ENCODE peak calls at places on chromosomes 11 and 22, in nine cellular contexts. Z is esophagus muscularis mucosa; W is fibroblast of lung; S is cardiac muscle cell; D is naive thymus-derived CD4-positive, alpha-beta T cell; G is heart right ventricle; H is Peyer's patch; A is CD4-positive, CD25-positive, alpha-beta regulatory T cell; M is upper lobe of right lung. L is an unnamed sample.
A peak's percentile ranks its signal among the peaks of the same experiment; 100 is the strongest.

GRCh38 chr11:575996-576756 is at the start of gene PHRF1:
- DNase-seq in G (peak; percentile 96), Z (peak; percentile 98), M (peak; percentile 99), D (peak; percentile 95), A (peak; percentile 95), W (peak; percentile 93), S (peak; percentile 95), H (peak; percentile 98), L (peak; percentile 97)

GRCh38 chr22:46465793-46466192 is 71.6 kb downstream of the CELSR1 start:
- DNase-seq in H (no peak), M (peak; percentile 77), G (no peak), Z (no peak), S (no peak), D (no peak), A (no peak), W (no peak), L (no peak)

GRCh38 chr22:44107341-44107740 is 73.4 kb upstream of the PARVG start:
- DNase-seq in S (no peak), W (peak; percentile 59), G (no peak), M (peak; percentile 7), D (no peak), H (no peak), A (peak; percentile 26), Z (no peak), L (no peak)

GRCh38 chr22:21766933-21767462 is 31.4 kb upstream of the YPEL1 start:
- DNase-seq in A (peak; percentile 42), H (peak; percentile 79), G (no peak), Z (no peak), S (no peak), D (no peak), M (peak; percentile 40), W (no peak), L (peak; percentile 61)

GRCh38 chr11:8531982-8532381 is 62.0 kb downstream of the STK33 start:
- DNase-seq in Z (no peak), A (no peak), H (no peak), S (no peak), D (no peak), G (no peak), W (no peak), M (no peak), L (no peak)

GRCh38 chr22:19687561-19688300 is 26.6 kb upstream of the SEPTIN5 start:
- DNase-seq in W (no peak), S (no peak), D (no peak), Z (no peak), H (peak; percentile 43), G (no peak), A (no peak), M (peak; percentile 74), L (no peak)

GRCh38 chr22:46593211-46593676 is 26.9 kb upstream of the GRAMD4 start:
- DNase-seq in S (no peak), W (peak; percentile 30), G (no peak), Z (no peak), H (peak; percentile 82), D (no peak), M (peak; percentile 79), A (no peak), L (no peak)

GRCh38 chr11:125123947-125124633 is 12.7 kb upstream of the TMEM218 start:
- DNase-seq in Z (no peak), H (peak; percentile 75), A (peak; percentile 55), M (peak; percentile 81), G (peak; percentile 49), D (no peak), S (peak; percentile 39), W (peak; percentile 63), L (peak; percentile 20)

GRCh38 chr22:40603088-40603605 is 33.4 kb downstream of the MRTFA start:
- DNase-seq in Z (no peak), H (no peak), D (no peak), M (no peak), S (no peak), G (no peak), A (no peak), W (peak; percentile 87), L (no peak)

GRCh38 chr11:17651061-17651460 is 68.3 kb upstream of the MYOD1 start:
- DNase-seq in Z (no peak), H (no peak), G (no peak), A (no peak), M (no peak), S (no peak), D (no peak), W (no peak), L (no peak)

GRCh38 chr11:77244277-77245014 is 57.0 kb downstream of the GDPD4 start:
- DNase-seq in W (peak; percentile 88), G (no peak), D (no peak), Z (no peak), S (no peak), A (no peak), M (no peak), H (no peak), L (no peak)

GRCh38 chr11:112728288-112728687 is 232.9 kb upstream of the NCAM1 start:
- DNase-seq in W (no peak), S (no peak), M (no peak), H (no peak), G (no peak), Z (peak; percentile 55), A (no peak), D (no peak), L (no peak)

GRCh38 chr11:81494431-81494830 is 1239.2 kb downstream of the FAM181B start:
- DNase-seq in A (no peak), W (no peak), M (no peak), S (no peak), G (no peak), H (no peak), D (no peak), Z (no peak), L (no peak)

GRCh38 chr22:39917776-39918493 is 17.1 kb downstream of the GRAP2 start:
- DNase-seq in M (no peak), S (no peak), W (no peak), H (no peak), A (peak; percentile 69), G (no peak), Z (peak; percentile 86), D (peak; percentile 11), L (no peak)

GRCh38 chr11:34490304-34490703 is 23.3 kb downstream of the ELF5 start:
- DNase-seq in Z (no peak), G (no peak), W (no peak), M (no peak), D (no peak), S (no peak), H (no peak), A (no peak), L (no peak)

DNA sequence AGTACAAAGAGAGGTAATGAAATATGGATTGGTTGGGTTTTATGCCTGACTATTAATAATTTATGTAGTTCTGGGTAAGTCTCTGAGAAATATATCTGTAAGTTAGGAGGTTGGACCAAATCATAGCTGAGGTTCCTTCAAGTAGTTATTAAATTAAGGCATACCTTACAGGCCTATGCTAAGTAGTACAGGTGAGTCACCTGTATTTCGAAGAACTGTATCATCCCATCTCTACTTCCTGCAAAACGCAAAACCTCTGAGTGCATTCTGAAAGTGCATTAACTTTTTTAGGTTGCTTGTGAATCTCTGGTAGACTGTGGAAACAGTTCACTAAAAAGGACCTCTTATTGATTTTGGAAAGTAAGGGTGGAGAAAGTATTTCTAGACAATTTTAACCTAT is 37.1 kb downstream of the APOL5 start:
- DNase-seq in W (no peak), M (no peak), Z (no peak), D (no peak), S (no peak), G (no peak), A (peak; percentile 7), H (no peak), L (no peak)
- H3K27me3 ChIP-seq in W (no peaks in the 10 kb centered on the region), M (no peaks in the 10 kb centered on the region), Z (no peaks in the 10 kb centered on the region), D (no peaks in the 10 kb centered on the region), S (no peaks in the 10 kb centered on the region), G (no peaks in the 10 kb centered on the region), A (peaks cover 4% of the 10 kb centered on the region), H (no peaks in the 10 kb centered on the region), L (no peaks in the 10 kb centered on the region)

GRCh38 chr11:128718064-128718463 is 24.2 kb downstream of the FLI1 start:
- DNase-seq in D (no peak), S (no peak), M (no peak), W (no peak), G (no peak), H (no peak), A (no peak), Z (no peak), L (no peak)

GRCh38 chr11:128716231-128716630 is 22.4 kb downstream of the FLI1 start:
- DNase-seq in W (no peak), Z (no peak), H (no peak), S (no peak), G (peak; percentile 22), A (no peak), D (peak; percentile 69), M (no peak), L (peak; percentile 47)

GRCh38 chr11:128717581-128717980 is 23.7 kb downstream of the FLI1 start:
- DNase-seq in W (no peak), Z (no peak), D (peak; percentile 38), A (peak; percentile 59), G (no peak), M (no peak), H (no peak), S (no peak), L (peak; percentile 45)

GRCh38 chr11:128715691-128716153 is 21.9 kb downstream of the FLI1 start:
- DNase-seq in Z (no peak), H (no peak), D (no peak), G (peak; percentile 35), M (no peak), W (peak; percentile 92), A (no peak), S (no peak), L (no peak)

GRCh38 chr11:128716661-128717210 is 22.9 kb downstream of the FLI1 start:
- DNase-seq in D (peak; percentile 73), Z (no peak), H (peak; percentile 78), S (no peak), W (peak; percentile 90), A (peak; percentile 78), M (no peak), G (no peak), L (peak; percentile 69)
- H3K4me3 ChIP-seq in D (peak overlapping the region; percentile 43), Z (no peak overlapping the region), H (no peak overlapping the region), S (no peak overlapping the region), W (no peak overlapping the region), A (peak overlapping the region; percentile 73), M (no peak overlapping the region), G (peak overlapping the region; percentile 2), L (peak overlapping the region; percentile 30)

GRCh38 chr11:108803781-108804180 is 138.9 kb downstream of the DDX10 start:
- DNase-seq in D (no peak), M (no peak), H (no peak), G (no peak), Z (no peak), A (no peak), W (peak; percentile 75), S (no peak), L (no peak)
- H3K27ac ChIP-seq in D (no peak overlapping the region), M (no peak overlapping the region), H (no peak overlapping the region), G (no peak overlapping the region), Z (no peak overlapping the region), A (no peak overlapping the region), W (no peak overlapping the region), S (no peak overlapping the region), L (no peak overlapping the region)

DNA sequence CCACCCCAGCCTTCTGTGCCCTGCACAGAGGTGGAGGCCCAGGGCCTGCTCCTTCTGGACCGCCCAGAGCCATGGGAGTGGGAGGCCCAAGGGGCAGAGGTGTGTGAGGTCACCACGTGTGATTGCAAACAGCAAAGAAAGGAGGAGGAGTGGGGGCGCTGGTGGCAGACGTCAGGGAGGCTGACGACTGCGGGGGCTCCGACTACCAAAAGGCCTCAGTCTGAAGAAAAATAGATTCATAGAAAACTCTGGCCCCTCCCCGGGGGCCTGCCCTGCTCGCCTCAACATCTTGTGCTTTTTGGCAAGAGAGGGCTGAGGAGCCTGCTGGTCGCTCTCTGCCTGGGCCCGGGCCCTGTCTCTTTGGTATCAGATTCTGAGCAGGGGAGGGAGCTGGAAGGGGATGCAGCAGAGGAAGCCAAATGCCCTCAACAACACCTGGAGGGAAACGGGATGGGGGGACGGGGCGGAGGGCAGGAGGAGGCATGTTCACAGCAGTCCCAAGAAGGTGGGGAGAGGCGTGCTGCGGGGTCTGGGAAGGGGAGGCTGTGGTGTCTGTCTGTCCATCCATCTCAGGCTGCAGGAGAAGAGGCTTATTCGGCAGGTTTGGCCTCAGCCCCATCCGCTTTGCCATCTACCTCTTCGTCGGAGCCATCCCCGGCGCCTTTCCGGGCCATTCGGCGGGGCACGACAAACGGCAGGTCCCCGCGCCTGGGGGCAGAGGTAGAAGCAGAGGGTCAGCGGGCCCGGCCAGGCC is 29.3 kb downstream of the APOL1 start:
- DNase-seq in D (no peak), G (no peak), W (no peak), S (no peak), M (peak; percentile 52), Z (no peak), A (no peak), H (no peak), L (no peak)
- H3K27me3 ChIP-seq in D (no peaks in the 10 kb centered on the region), G (no peaks in the 10 kb centered on the region), W (no peaks in the 10 kb centered on the region), S (no peaks in the 10 kb centered on the region), M (no peaks in the 10 kb centered on the region), Z (no peaks in the 10 kb centered on the region), A (no peaks in the 10 kb centered on the region), H (no peaks in the 10 kb centered on the region), L (no peaks in the 10 kb centered on the region)

L was measured in CD4-positive, alpha-beta memory T cell.